ENCODE peak calls at places on chromosomes 4 and X, in nine cellular contexts. One of them, this sample, is unnamed. For H3K4me1, the result is how much of the 10 kb centered on the place peaks cover.

GRCh38 chrX:5431823-5432222 is 796.8 kb downstream of the NLGN4X start:
- DNase-seq in GM23338: no peak
- DNase-seq in left lung: no peak
- DNase-seq in aorta: no peak
- DNase-seq in mesenchymal stem cell: no peak
- DNase-seq in PC-9: no peak
- DNase-seq in uterus: no peak
- DNase-seq in transverse colon: no peak
- DNase-seq in CD4-positive, alpha-beta memory T cell: no peak
- DNase-seq in this sample: no peak

GRCh38 chr4:144817081-144817480 is 171.1 kb downstream of the HHIP start:
- DNase-seq in left lung: no peak
- DNase-seq in CD4-positive, alpha-beta memory T cell: no peak
- DNase-seq in uterus: no peak
- DNase-seq in aorta: no peak
- DNase-seq in transverse colon: no peak
- DNase-seq in GM23338: no peak
- DNase-seq in PC-9: no peak
- DNase-seq in mesenchymal stem cell: no peak
- DNase-seq in this sample: no peak

GRCh38 chrX:35025820-35026219 is 83.2 kb downstream of the FAM47B start:
- DNase-seq in uterus: no peak
- DNase-seq in CD4-positive, alpha-beta memory T cell: no peak
- DNase-seq in aorta: no peak
- DNase-seq in mesenchymal stem cell: no peak
- DNase-seq in left lung: no peak
- DNase-seq in GM23338: no peak
- DNase-seq in PC-9: no peak
- DNase-seq in transverse colon: no peak
- DNase-seq in this sample: no peak

GRCh38 chr4:107835409-107835808 is 10.7 kb downstream of the SGMS2 start:
- DNase-seq in transverse colon: no peak
- DNase-seq in mesenchymal stem cell: peak
- DNase-seq in aorta: no peak
- DNase-seq in left lung: no peak
- DNase-seq in PC-9: no peak
- DNase-seq in GM23338: no peak
- DNase-seq in CD4-positive, alpha-beta memory T cell: no peak
- DNase-seq in uterus: no peak
- DNase-seq in this sample: no peak

GRCh38 chrX:136055651-136056221 is 70.5 kb downstream of the SLC9A6 start:
- DNase-seq in mesenchymal stem cell: peak
- DNase-seq in PC-9: no peak
- DNase-seq in aorta: no peak
- DNase-seq in CD4-positive, alpha-beta memory T cell: no peak
- DNase-seq in GM23338: no peak
- DNase-seq in transverse colon: no peak
- DNase-seq in uterus: peak
- DNase-seq in left lung: no peak
- DNase-seq in this sample: no peak

GRCh38 chr4:109942292-109942926 is 29.7 kb downstream of the EGF start:
- DNase-seq in CD4-positive, alpha-beta memory T cell: no peak
- DNase-seq in mesenchymal stem cell: no peak
- DNase-seq in PC-9: no peak
- DNase-seq in GM23338: no peak
- DNase-seq in aorta: no peak
- DNase-seq in transverse colon: no peak
- DNase-seq in uterus: no peak
- DNase-seq in left lung: no peak
- DNase-seq in this sample: peak

GRCh38 chr4:77349796-77350195 is 192.8 kb downstream of the CCNG2 start:
- DNase-seq in aorta: no peak
- DNase-seq in left lung: no peak
- DNase-seq in CD4-positive, alpha-beta memory T cell: no peak
- DNase-seq in mesenchymal stem cell: no peak
- DNase-seq in GM23338: no peak
- DNase-seq in PC-9: no peak
- DNase-seq in uterus: no peak
- DNase-seq in transverse colon: no peak
- DNase-seq in this sample: no peak

GRCh38 chr4:21888195-21888976 is 60.2 kb downstream of the KCNIP4 start:
- DNase-seq in PC-9: no peak
- DNase-seq in CD4-positive, alpha-beta memory T cell: no peak
- DNase-seq in GM23338: no peak
- DNase-seq in aorta: no peak
- DNase-seq in transverse colon: no peak
- DNase-seq in mesenchymal stem cell: peak
- DNase-seq in left lung: no peak
- DNase-seq in uterus: no peak
- DNase-seq in this sample: no peak

GRCh38 chr4:144809056-144809640 is 163.2 kb downstream of the HHIP start:
- DNase-seq in transverse colon: no peak
- DNase-seq in aorta: no peak
- DNase-seq in left lung: no peak
- DNase-seq in mesenchymal stem cell: no peak
- DNase-seq in PC-9: no peak
- DNase-seq in uterus: no peak
- DNase-seq in GM23338: peak
- DNase-seq in CD4-positive, alpha-beta memory T cell: no peak
- DNase-seq in this sample: no peak

GRCh38 chr4:66169341-66169740 is 499.1 kb upstream of the EPHA5 start:
- DNase-seq in uterus: no peak
- DNase-seq in GM23338: peak
- DNase-seq in PC-9: no peak
- DNase-seq in mesenchymal stem cell: peak
- DNase-seq in aorta: no peak
- DNase-seq in left lung: no peak
- DNase-seq in transverse colon: no peak
- DNase-seq in CD4-positive, alpha-beta memory T cell: no peak
- DNase-seq in this sample: no peak

GRCh38 chr4:26788341-26788733 is 72.3 kb upstream of the STIM2 start:
- DNase-seq in GM23338: no peak
- DNase-seq in PC-9: no peak
- DNase-seq in transverse colon: no peak
- DNase-seq in uterus: no peak
- DNase-seq in left lung: no peak
- DNase-seq in mesenchymal stem cell: no peak
- DNase-seq in aorta: no peak
- DNase-seq in CD4-positive, alpha-beta memory T cell: no peak
- DNase-seq in this sample: no peak

GRCh38 chrX:73214366-73215094 is at the start of gene NAP1L2:
- DNase-seq in left lung: peak
- DNase-seq in uterus: peak
- DNase-seq in GM23338: peak
- DNase-seq in CD4-positive, alpha-beta memory T cell: peak
- DNase-seq in PC-9: no peak
- DNase-seq in mesenchymal stem cell: no peak
- DNase-seq in aorta: peak
- DNase-seq in transverse colon: peak
- DNase-seq in this sample: peak

GRCh38 chr4:147590249-147590920 is 26.8 kb upstream of the TMEM184C start:
- DNase-seq in GM23338: peak
- DNase-seq in uterus: peak
- DNase-seq in left lung: no peak
- DNase-seq in PC-9: peak
- DNase-seq in aorta: peak
- DNase-seq in mesenchymal stem cell: peak
- DNase-seq in transverse colon: peak
- DNase-seq in CD4-positive, alpha-beta memory T cell: peak
- DNase-seq in this sample: no peak

GRCh38 chr4:87882861-87883260 is 50.1 kb downstream of the MEPE start:
- DNase-seq in aorta: no peak
- DNase-seq in transverse colon: no peak
- DNase-seq in GM23338: no peak
- DNase-seq in mesenchymal stem cell: no peak
- DNase-seq in PC-9: no peak
- DNase-seq in CD4-positive, alpha-beta memory T cell: no peak
- DNase-seq in left lung: no peak
- DNase-seq in uterus: no peak
- DNase-seq in this sample: no peak

GRCh38 chr4:20391224-20391623 is 139.5 kb downstream of the SLIT2 start:
- DNase-seq in left lung: no peak
- DNase-seq in GM23338: no peak
- DNase-seq in uterus: no peak
- DNase-seq in CD4-positive, alpha-beta memory T cell: no peak
- DNase-seq in aorta: no peak
- DNase-seq in mesenchymal stem cell: no peak
- DNase-seq in PC-9: no peak
- DNase-seq in transverse colon: no peak
- DNase-seq in this sample: no peak

GRCh38 chrX:41474726-41475100 is 27.6 kb downstream of the NYX start:
- DNase-seq in uterus: no peak
- DNase-seq in transverse colon: no peak
- DNase-seq in mesenchymal stem cell: no peak
- DNase-seq in PC-9: no peak
- DNase-seq in aorta: no peak
- DNase-seq in CD4-positive, alpha-beta memory T cell: no peak
- DNase-seq in left lung: no peak
- DNase-seq in GM23338: peak
- DNase-seq in this sample: no peak

GRCh38 chrX:41475166-41475565 is 28.0 kb downstream of the NYX start:
- DNase-seq in PC-9: no peak
- DNase-seq in transverse colon: no peak
- DNase-seq in uterus: no peak
- DNase-seq in aorta: no peak
- DNase-seq in GM23338: peak
- DNase-seq in CD4-positive, alpha-beta memory T cell: no peak
- DNase-seq in left lung: no peak
- DNase-seq in mesenchymal stem cell: no peak
- DNase-seq in this sample: no peak

GRCh38 chrX:41478397-41478911 is 31.3 kb downstream of the NYX start:
- DNase-seq in GM23338: peak
- DNase-seq in left lung: no peak
- DNase-seq in aorta: no peak
- DNase-seq in uterus: no peak
- DNase-seq in mesenchymal stem cell: no peak
- DNase-seq in PC-9: no peak
- DNase-seq in CD4-positive, alpha-beta memory T cell: no peak
- DNase-seq in transverse colon: no peak
- DNase-seq in this sample: no peak

GRCh38 chrX:41473936-41474725 is 27.0 kb downstream of the NYX start:
- DNase-seq in CD4-positive, alpha-beta memory T cell: no peak
- DNase-seq in mesenchymal stem cell: no peak
- DNase-seq in aorta: no peak
- DNase-seq in left lung: no peak
- DNase-seq in transverse colon: no peak
- DNase-seq in GM23338: no peak
- DNase-seq in uterus: no peak
- DNase-seq in PC-9: no peak
- DNase-seq in this sample: peak

GRCh38 chrX:41475611-41476241 is 28.6 kb downstream of the NYX start:
- DNase-seq in uterus: no peak
- DNase-seq in transverse colon: no peak
- DNase-seq in left lung: no peak
- DNase-seq in mesenchymal stem cell: peak
- DNase-seq in GM23338: peak
- DNase-seq in CD4-positive, alpha-beta memory T cell: no peak
- DNase-seq in aorta: no peak
- DNase-seq in PC-9: no peak
- DNase-seq in this sample: no peak
- H3K4me3 ChIP-seq in uterus: no peak
- H3K4me3 ChIP-seq in transverse colon: no peak
- H3K4me3 ChIP-seq in left lung: no peak
- H3K4me3 ChIP-seq in mesenchymal stem cell: no peak
- H3K4me3 ChIP-seq in GM23338: peak
- H3K4me3 ChIP-seq in CD4-positive, alpha-beta memory T cell: no peak
- H3K4me3 ChIP-seq in aorta: no peak
- H3K4me3 ChIP-seq in PC-9: no peak
- H3K4me3 ChIP-seq in this sample: no peak

DNA sequence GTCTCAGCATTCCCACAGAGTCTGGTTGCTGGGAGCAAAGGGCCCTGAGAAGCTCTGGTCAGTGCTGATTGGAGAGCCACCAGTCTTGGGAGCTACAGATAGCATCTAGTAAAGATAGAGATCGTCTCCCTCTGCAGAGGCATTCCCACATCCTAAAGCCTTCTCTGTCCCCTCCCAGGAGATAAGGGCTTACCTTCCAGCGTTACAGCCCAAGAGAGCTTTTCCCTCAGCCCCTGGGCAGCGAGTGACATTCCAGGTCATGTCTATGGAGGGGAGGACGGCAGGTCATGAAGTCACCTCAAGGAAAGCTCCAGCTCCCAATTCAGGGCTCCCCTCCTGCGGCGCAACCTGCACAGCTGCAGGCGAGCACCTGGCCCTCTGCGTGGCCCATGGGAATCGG is 29.9 kb downstream of the CLDN34 start:
- DNase-seq in left lung: no peak
- DNase-seq in PC-9: no peak
- DNase-seq in uterus: no peak
- DNase-seq in mesenchymal stem cell: no peak
- DNase-seq in aorta: no peak
- DNase-seq in transverse colon: no peak
- DNase-seq in CD4-positive, alpha-beta memory T cell: no peak
- DNase-seq in GM23338: no peak
- DNase-seq in this sample: no peak
- H3K27ac ChIP-seq in left lung: no peak
- H3K27ac ChIP-seq in PC-9: no peak
- H3K27ac ChIP-seq in uterus: no peak
- H3K27ac ChIP-seq in mesenchymal stem cell: no peak
- H3K27ac ChIP-seq in aorta: no peak
- H3K27ac ChIP-seq in transverse colon: no peak
- H3K27ac ChIP-seq in CD4-positive, alpha-beta memory T cell: no peak
- H3K27ac ChIP-seq in GM23338: no peak
- H3K27ac ChIP-seq in this sample: no peak

DNA sequence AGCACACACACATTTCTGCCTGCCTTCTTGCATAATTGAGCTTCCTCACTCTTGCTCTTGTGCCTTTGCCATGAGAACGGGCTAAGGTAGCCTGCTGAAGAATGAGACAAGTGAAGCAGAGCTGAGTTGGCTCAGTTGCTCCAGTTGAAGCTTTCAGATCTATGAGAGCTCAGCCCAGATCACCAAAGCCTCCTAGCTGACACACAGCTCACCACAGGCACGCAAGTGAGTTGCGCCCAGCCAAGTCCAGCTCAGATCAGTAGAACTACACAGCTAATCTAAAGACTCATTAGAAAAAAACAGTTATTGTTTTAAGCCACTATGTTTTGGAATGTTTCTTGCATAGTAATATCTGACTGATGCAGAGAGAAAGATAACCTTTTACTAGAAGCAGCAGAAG is 362.3 kb downstream of the MID1IP1 start:
- DNase-seq in mesenchymal stem cell: no peak
- DNase-seq in left lung: no peak
- DNase-seq in transverse colon: no peak
- DNase-seq in CD4-positive, alpha-beta memory T cell: no peak
- DNase-seq in uterus: no peak
- DNase-seq in GM23338: no peak
- DNase-seq in PC-9: no peak
- DNase-seq in aorta: no peak
- DNase-seq in this sample: no peak
- H3K4me1 ChIP-seq in mesenchymal stem cell: under half
- H3K4me1 ChIP-seq in left lung: under half
- H3K4me1 ChIP-seq in transverse colon: under half
- H3K4me1 ChIP-seq in CD4-positive, alpha-beta memory T cell: under half
- H3K4me1 ChIP-seq in uterus: under half
- H3K4me1 ChIP-seq in GM23338: under half
- H3K4me1 ChIP-seq in PC-9: under half
- H3K4me1 ChIP-seq in aorta: under half
- H3K4me1 ChIP-seq in this sample: under half

DNA sequence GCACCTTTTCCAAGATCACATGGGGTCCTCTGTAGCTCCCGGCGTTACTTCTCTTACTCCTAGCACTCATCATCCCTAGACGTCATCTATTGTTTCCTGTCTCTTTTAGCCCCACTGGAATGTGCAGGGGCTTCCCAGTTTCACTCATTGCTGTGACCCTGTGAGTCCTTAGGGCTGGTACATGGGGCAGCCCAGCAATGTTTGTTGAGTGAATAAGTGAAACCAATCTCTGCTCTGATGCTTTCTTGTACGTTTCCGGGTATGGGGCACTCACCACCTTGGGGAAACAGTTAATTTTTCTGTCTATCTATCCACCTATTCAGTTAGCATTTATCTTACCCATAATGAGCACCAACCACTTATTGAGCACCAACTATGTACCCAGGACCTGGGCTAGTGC is 16.1 kb downstream of the MSX1 start:
- DNase-seq in transverse colon: no peak
- DNase-seq in left lung: no peak
- DNase-seq in PC-9: no peak
- DNase-seq in GM23338: no peak
- DNase-seq in uterus: no peak
- DNase-seq in CD4-positive, alpha-beta memory T cell: no peak
- DNase-seq in aorta: no peak
- DNase-seq in mesenchymal stem cell: no peak
- DNase-seq in this sample: no peak
- H3K4me3 ChIP-seq in transverse colon: no peak
- H3K4me3 ChIP-seq in left lung: no peak
- H3K4me3 ChIP-seq in PC-9: no peak
- H3K4me3 ChIP-seq in GM23338: no peak
- H3K4me3 ChIP-seq in uterus: no peak
- H3K4me3 ChIP-seq in CD4-positive, alpha-beta memory T cell: no peak
- H3K4me3 ChIP-seq in aorta: no peak
- H3K4me3 ChIP-seq in mesenchymal stem cell: no peak
- H3K4me3 ChIP-seq in this sample: no peak